ENCODE peak calls at places on chromosome 20, in seven cellular contexts. R is WERI-Rb-1, X is psoas muscle, A is Peyer's patch, P is heart right ventricle, D is left lung, U is keratinocyte. O is an unnamed sample.

GRCh38 chr20:34368547-34368946 is 5.5 kb downstream of the ITCH start:
- DNase-seq in R (no peak), X (no peak), A (no peak), P (no peak), D (no peak), U (no peak), O (no peak)

GRCh38 chr20:24662756-24663399 is 193.4 kb downstream of the SYNDIG1 start:
- DNase-seq in R (no peak), X (no peak), A (no peak), P (no peak), D (no peak), U (no peak), O (no peak)

GRCh38 chr20:41654292-41654691 is 36.1 kb upstream of the CHD6 start:
- DNase-seq in R (no peak), X (no peak), A (no peak), P (no peak), D (no peak), U (no peak), O (no peak)

GRCh38 chr20:3621111-3621510 is 42.1 kb downstream of the GFRA4 start:
- DNase-seq in R (no peak), X (no peak), A (no peak), P (no peak), D (no peak), U (no peak), O (no peak)

GRCh38 chr20:42260216-42260615 is 642.0 kb upstream of the CHD6 start:
- DNase-seq in R (peak; percentile 95), X (no peak), A (no peak), P (no peak), D (no peak), U (no peak), O (no peak)

GRCh38 chr20:9839626-9840025 is 750 bp upstream of the PAK5 start:
- DNase-seq in R (no peak), X (no peak), A (no peak), P (no peak), D (no peak), U (no peak), O (no peak)

GRCh38 chr20:38840053-38840893 is 34.8 kb downstream of the PPP1R16B start:
- DNase-seq in R (no peak), X (no peak), A (no peak), P (no peak), D (no peak), U (no peak), O (peak; percentile 53)

GRCh38 chr20:61263084-61263695 is 11.1 kb downstream of the CDH4 start:
- DNase-seq in R (no peak), X (no peak), A (no peak), P (no peak), D (no peak), U (no peak), O (no peak)

GRCh38 chr20:38759135-38759534 is 10.9 kb downstream of the ACTR5 start:
- DNase-seq in R (no peak), X (no peak), A (no peak), P (no peak), D (no peak), U (no peak), O (no peak)

GRCh38 chr20:9408422-9409300 is 105.7 kb upstream of the LAMP5 start:
- DNase-seq in R (no peak), X (no peak), A (no peak), P (no peak), D (no peak), U (no peak), O (no peak)

GRCh38 chr20:62956387-62957135 is 4.1 kb downstream of the SLC17A9 start:
- DNase-seq in R (no peak), X (no peak), A (no peak), P (no peak), D (no peak), U (no peak), O (no peak)

GRCh38 chr20:4060054-4060795 is 44.9 kb upstream of the RNF24 start:
- DNase-seq in R (no peak), X (peak; percentile 46), A (no peak), P (peak; percentile 65), D (peak; percentile 75), U (no peak), O (no peak)

GRCh38 chr20:50278684-50279531 is 88.3 kb downstream of the CEBPB start:
- DNase-seq in R (peak; percentile 85), X (peak; percentile 90), A (peak; percentile 29), P (peak; percentile 84), D (peak; percentile 77), U (no peak), O (no peak)
- TF ChIP-seq CTCF in R (peak; percentile 64), X (peak; percentile 52), A (no peak), P (peak; percentile 54), D (peak; percentile 9), U (peak; percentile 23), O (no peak)

DNA sequence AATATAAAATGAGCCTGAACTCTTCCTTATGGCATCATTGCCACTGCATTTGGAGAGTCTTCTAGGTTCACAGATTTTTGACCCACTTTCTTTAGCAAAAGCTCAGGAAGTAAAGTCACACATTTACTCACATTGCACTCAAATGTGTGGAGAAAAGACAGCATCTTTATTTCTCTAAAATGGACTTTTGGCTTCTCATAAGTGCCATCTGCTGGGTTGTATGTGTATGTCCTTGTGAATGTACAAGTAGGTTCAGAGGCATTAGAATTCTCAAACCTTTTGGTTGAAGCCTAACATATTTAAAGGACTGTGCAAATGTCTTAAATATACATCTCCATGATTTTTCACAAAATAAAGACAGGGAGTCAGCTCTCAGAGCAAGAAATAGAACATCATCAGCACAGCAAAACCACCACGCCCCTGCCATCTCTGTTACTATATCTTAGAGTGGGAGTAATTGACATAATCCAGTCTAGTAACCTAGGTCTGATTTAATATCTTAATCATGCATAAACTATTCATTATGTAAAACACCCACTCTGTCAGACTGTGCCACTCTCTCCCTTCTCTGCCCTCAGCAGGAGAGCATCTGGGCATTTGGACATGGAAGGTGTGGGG is 42.2 kb upstream of the SPTLC3 start:
- DNase-seq in R (no peak), X (no peak), A (no peak), P (no peak), D (no peak), U (no peak), O (no peak)
- TF ChIP-seq CTCF in R (peak; percentile 32), X (no peak), A (no peak), P (peak; percentile 43), D (no peak), U (peak; percentile 35), O (no peak)

DNA sequence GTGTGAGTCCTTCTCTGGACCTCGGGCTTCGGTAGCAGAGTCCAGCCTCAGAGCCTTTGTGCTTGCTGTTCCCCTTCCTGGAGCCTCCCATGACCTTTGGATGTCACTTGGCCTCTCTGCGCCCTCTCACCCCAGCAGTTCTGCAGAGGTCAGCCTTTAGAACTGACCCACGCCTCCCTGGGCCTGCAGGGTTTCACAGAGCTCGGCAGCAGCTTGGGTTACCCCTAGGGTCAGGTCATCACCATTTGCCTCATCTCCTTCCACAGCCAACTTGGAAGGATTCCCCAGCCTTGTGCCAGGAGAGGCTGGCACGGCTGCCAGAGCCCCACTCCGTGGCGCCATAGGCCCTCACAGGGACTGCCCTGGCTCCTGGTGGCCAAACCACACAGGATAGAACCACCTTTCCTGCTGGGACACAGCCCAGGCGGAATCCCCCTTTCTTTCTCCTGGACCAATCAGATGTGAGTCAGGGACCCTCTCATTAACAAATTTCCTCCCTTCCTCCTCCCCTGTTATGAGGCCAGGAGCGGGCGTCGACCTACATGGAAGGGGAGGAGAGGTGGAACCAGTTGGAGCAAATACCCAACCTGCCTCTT is 13.9 kb upstream of the SIRPA start:
- DNase-seq in R (no peak), X (no peak), A (no peak), P (peak; percentile 43), D (no peak), U (no peak), O (no peak)
- TF ChIP-seq CTCF in R (no peak), X (peak; percentile 6), A (no peak), P (peak; percentile 42), D (no peak), U (no peak), O (no peak)

GRCh38 chr20:56630086-56630493 is 984 bp downstream of the TFAP2C start:
- DNase-seq in R (no peak), X (no peak), A (no peak), P (peak; percentile 23), D (peak; percentile 79), U (no peak), O (no peak)
- TF ChIP-seq CTCF in R (peak; percentile 57), X (no peak), A (no peak), P (peak; percentile 35), D (peak; percentile 37), U (peak; percentile 55), O (no peak)

GRCh38 chr20:49889943-49890650 is 25.2 kb downstream of the SPATA2 start:
- DNase-seq in R (no peak), X (no peak), A (no peak), P (no peak), D (no peak), U (no peak), O (no peak)
- TF ChIP-seq CTCF in R (peak; percentile 12), X (no peak), A (no peak), P (peak; percentile 10), D (no peak), U (peak; percentile 59), O (no peak)

GRCh38 chr20:58691405-58691772 is 1.2 kb upstream of the NPEPL1 start:
- DNase-seq in R (no peak), X (no peak), A (no peak), P (no peak), D (no peak), U (no peak), O (no peak)

GRCh38 chr20:58691773-58692578 is 624 bp upstream of the NPEPL1 start:
- DNase-seq in R (no peak), X (peak; percentile 70), A (no peak), P (peak; percentile 53), D (peak; percentile 87), U (no peak), O (no peak)

GRCh38 chr20:58694241-58695083 is 1.9 kb downstream of the NPEPL1 start:
- DNase-seq in R (no peak), X (no peak), A (no peak), P (no peak), D (no peak), U (no peak), O (no peak)

GRCh38 chr20:58693226-58694006 is 816 bp downstream of the NPEPL1 start:
- DNase-seq in R (peak; percentile 48), X (no peak), A (no peak), P (peak; percentile 41), D (no peak), U (no peak), O (no peak)

DNA sequence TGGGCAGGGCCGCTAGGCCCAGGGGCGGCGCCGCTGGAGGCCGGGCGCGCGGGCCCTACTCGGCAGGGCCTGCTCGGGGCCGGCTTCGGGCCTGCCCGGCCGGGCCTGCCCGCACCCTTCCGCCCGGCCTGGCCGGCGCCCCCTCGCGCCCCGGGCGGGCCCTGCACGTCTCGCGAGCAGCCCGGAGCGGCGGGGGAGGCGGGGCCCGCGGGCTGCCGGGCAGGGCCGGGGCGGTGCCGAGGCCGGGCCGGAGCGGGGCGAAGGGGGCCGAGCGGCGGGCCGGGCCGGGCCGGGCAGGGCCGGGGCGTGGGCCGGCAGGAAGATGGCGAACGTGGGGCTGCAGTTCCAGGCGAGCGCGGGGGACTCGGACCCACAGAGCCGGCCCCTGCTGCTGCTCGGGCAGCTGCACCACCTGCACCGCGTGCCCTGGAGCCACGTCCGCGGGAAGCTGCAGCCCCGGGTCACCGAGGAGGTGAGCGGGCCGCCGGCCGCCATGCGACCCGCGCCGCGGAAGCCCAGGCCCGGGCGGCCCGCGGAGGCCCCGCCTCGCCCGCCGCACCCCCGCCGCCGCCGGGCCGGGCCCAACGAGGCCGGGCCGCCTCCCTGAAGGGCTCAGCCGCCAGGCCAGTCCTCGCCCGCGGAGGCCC is at the start of gene NPEPL1:
- DNase-seq in R (peak; percentile 34), X (peak; percentile 84), A (peak; percentile 49), P (peak; percentile 79), D (peak; percentile 68), U (no peak), O (peak; percentile 61)
- TF ChIP-seq CTCF in R (no peak), X (peak; percentile 31), A (no peak), P (peak; percentile 33), D (no peak), U (no peak), O (no peak)

GRCh38 chr20:23244207-23244915 is 106.2 kb upstream of the NXT1 start:
- DNase-seq in R (no peak), X (no peak), A (no peak), P (no peak), D (no peak), U (no peak), O (no peak)
- TF ChIP-seq CTCF in R (no peak), X (no peak), A (no peak), P (no peak), D (no peak), U (no peak), O (no peak)

O was measured in CD8-positive, alpha-beta T cell.